ENCODE peak calls at places on chromosomes 16 and 17, in six cellular contexts. E is cardiac muscle cell, L is aorta, C is colonic mucosa, D is IMR-90, M is right lobe of liver. P is an unnamed sample. For H3K4me1, the result is how much of the 10 kb centered on the place peaks cover.

GRCh38 chr16:56426585-56426984 is 1.2 kb upstream of the AMFR start:
- DNase-seq in M (no peak), E (no peak), L (no peak), D (peak), C (no peak), P (no peak)

GRCh38 chr17:28916302-28916934 is 13.5 kb upstream of the DHRS13 start:
- DNase-seq in L (no peak), C (peak), E (peak), D (peak), M (no peak), P (no peak)

GRCh38 chr17:36072431-36073121 is 8.5 kb downstream of the CCL18 start:
- DNase-seq in E (peak), L (peak), M (peak), D (peak), C (peak), P (no peak)

GRCh38 chr16:54931041-54931756 is 534 bp downstream of the IRX5 start:
- DNase-seq in D (no peak), M (peak), C (no peak), L (no peak), E (peak), P (no peak)

GRCh38 chr16:49281481-49281842 is at the start of gene CBLN1:
- DNase-seq in M (no peak), D (no peak), L (peak), E (no peak), C (no peak), P (no peak)

GRCh38 chr17:8105957-8106398 is 12.3 kb downstream of the ALOXE3 start:
- DNase-seq in C (no peak), M (no peak), L (no peak), D (no peak), E (no peak), P (no peak)

GRCh38 chr17:38575781-38576180 is 30.0 kb downstream of the SRCIN1 start:
- DNase-seq in L (no peak), D (no peak), C (no peak), M (no peak), E (no peak), P (no peak)

GRCh38 chr16:69253796-69254426 is 57.2 kb upstream of the VPS4A start:
- DNase-seq in M (no peak), C (no peak), D (no peak), L (no peak), E (no peak), P (no peak)

GRCh38 chr17:4147751-4148310 is 4.8 kb downstream of the CYB5D2 start:
- DNase-seq in M (no peak), D (peak), C (no peak), E (no peak), L (no peak), P (peak)

DNA sequence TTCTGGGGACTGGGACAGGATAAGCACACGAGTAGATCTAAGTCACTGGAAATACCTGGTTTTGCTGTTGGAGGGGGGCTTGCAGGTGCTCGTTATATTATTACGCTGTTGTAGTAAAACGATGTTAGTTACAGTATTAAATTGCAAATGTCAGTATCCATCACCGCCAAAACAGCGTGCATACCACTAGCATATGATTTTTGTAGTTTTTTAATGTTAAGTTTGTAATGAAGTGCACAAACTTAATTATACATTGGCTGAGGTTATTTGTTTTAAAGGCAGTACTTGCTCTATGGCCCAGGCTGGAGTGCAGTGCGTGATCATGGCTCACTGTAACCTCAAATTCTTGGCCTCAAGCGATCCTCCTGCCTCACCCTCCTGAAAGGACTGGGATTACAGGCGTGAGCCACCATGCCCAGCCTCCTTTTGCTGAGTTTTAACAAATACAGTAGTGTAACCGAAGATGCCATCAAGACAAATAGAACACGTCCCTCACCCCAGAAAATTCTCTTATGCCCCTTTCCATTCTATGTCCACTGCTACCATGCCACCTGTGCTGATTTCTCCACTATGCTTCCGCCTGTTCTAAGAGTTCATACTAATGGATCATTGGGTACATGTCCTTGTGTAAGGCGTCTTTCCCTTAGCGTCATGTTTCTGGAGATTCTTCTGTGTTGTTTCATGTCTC is 20.7 kb upstream of the CSNK1D start:
- DNase-seq in E (no peak), D (peak), L (no peak), M (no peak), C (no peak), P (no peak)
- H3K4me1 ChIP-seq in E (under half), D (under half), L (under half), M (under half), C (under half), P (half or more)

GRCh38 chr17:81342700-81343070 is 47.6 kb upstream of the SLC38A10 start:
- DNase-seq in C (no peak), D (no peak), M (no peak), L (no peak), E (no peak), P (no peak)
- H3K4me1 ChIP-seq in C (under half), D (under half), M (half or more), L (under half), E (under half), P (under half)

GRCh38 chr16:24761526-24761925 is 32.1 kb downstream of the TNRC6A start:
- DNase-seq in C (no peak), E (no peak), M (no peak), L (no peak), D (no peak), P (no peak)

GRCh38 chr16:24766057-24766456 is 36.6 kb downstream of the TNRC6A start:
- DNase-seq in L (no peak), M (no peak), D (no peak), E (no peak), C (no peak), P (no peak)

GRCh38 chr16:24769806-24770205 is 40.4 kb downstream of the TNRC6A start:
- DNase-seq in L (no peak), M (no peak), D (peak), E (no peak), C (no peak), P (no peak)

GRCh38 chr16:24758986-24759385 is 29.5 kb downstream of the TNRC6A start:
- DNase-seq in L (no peak), M (no peak), E (no peak), D (no peak), C (no peak), P (no peak)

GRCh38 chr16:24764916-24765315 is 35.5 kb downstream of the TNRC6A start:
- DNase-seq in C (no peak), D (no peak), L (no peak), E (no peak), M (no peak), P (no peak)
- H3K4me1 ChIP-seq in C (under half), D (under half), L (under half), E (under half), M (under half), P (under half)

DNA sequence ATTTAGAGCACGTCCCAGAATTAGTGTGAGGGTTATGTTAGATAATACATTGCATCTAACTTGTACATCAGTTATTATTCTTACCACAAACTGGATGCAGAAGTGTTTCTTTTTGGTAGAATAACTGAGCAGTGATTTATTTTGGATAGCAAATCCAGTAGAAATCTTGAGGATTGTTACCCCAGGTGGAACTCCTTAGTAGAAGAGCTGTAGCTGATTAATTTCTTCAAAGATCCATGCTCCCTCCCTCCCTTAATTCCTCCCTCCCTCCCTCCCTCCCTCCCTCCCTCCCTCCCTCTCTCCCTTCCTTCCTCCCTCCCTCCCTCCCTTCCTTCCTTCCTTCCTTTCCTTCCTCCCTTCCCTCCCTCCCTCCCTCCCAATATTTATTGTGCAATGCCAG is 337.7 kb downstream of the CA10 start:
- DNase-seq in M (no peak), D (no peak), C (no peak), L (no peak), E (no peak), P (no peak)
- H3K4me1 ChIP-seq in M (under half), D (under half), C (under half), L (under half), E (under half), P (under half)

GRCh38 chr16:3532741-3533140 is 31.9 kb downstream of the CLUAP1 start:
- DNase-seq in E (no peak), L (no peak), M (no peak), D (no peak), C (no peak), P (no peak)
- H3K4me1 ChIP-seq in E (under half), L (under half), M (under half), D (under half), C (under half), P (under half)

GRCh38 chr16:88634994-88635670 is 3.2 kb upstream of the IL17C start:
- DNase-seq in D (peak), M (no peak), L (no peak), C (no peak), E (no peak), P (no peak)

GRCh38 chr16:88636488-88637265 is 1.7 kb upstream of the IL17C start:
- DNase-seq in D (peak), E (no peak), L (no peak), M (no peak), C (no peak), P (no peak)

GRCh38 chr16:88633684-88634140 is 4.7 kb upstream of the IL17C start:
- DNase-seq in E (peak), L (no peak), C (peak), M (no peak), D (peak), P (no peak)

GRCh38 chr16:88634141-88634993 is 4.0 kb upstream of the IL17C start:
- DNase-seq in M (no peak), L (peak), D (peak), C (peak), E (no peak), P (no peak)

DNA sequence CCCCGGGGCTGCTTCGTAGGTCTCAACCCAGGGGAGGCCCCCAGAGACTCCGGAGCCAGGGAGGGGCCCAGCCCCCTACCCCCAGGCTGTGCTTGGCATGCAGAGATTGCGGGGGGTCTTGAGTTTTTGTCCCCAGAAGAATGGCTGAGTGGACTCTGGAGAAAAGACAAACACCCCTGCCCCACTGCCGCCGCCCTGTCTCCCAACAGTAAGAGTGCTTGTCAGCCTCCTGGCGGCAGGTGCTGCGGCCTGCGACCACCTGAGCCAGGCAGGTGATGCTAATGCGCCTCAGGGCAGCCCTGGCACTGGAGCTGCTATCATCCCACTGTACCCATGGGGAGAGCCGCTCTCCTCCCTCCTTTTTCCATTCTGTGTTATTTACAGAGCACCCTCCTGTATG is 2.7 kb upstream of the IL17C start:
- DNase-seq in M (no peak), D (no peak), E (no peak), C (no peak), L (no peak), P (no peak)
- H3K4me1 ChIP-seq in M (under half), D (under half), E (under half), C (under half), L (under half), P (under half)

GRCh38 chr17:40495140-40495539 is 6.3 kb downstream of the TNS4 start:
- DNase-seq in C (no peak), M (no peak), L (no peak), E (no peak), D (no peak), P (no peak)
- H3K4me1 ChIP-seq in C (under half), M (under half), L (under half), E (under half), D (under half), P (under half)

GRCh38 chr17:539766-540165 is 174.9 kb downstream of the VPS53 start:
- DNase-seq in E (no peak), C (no peak), L (no peak), M (no peak), D (no peak), P (no peak)

GRCh38 chr17:540632-541031 is 174.0 kb downstream of the VPS53 start:
- DNase-seq in E (no peak), C (no peak), M (no peak), L (no peak), D (no peak), P (no peak)

GRCh38 chr17:546456-546855 is 168.2 kb downstream of the VPS53 start:
- DNase-seq in L (no peak), E (no peak), M (no peak), C (no peak), D (no peak), P (no peak)

GRCh38 chr17:545156-545555 is 169.5 kb downstream of the VPS53 start:
- DNase-seq in D (no peak), M (no peak), E (no peak), L (no peak), C (no peak), P (no peak)

GRCh38 chr17:542943-543342 is 171.7 kb downstream of the VPS53 start:
- DNase-seq in D (no peak), M (no peak), L (no peak), C (no peak), E (no peak), P (no peak)
- H3K4me1 ChIP-seq in D (under half), M (under half), L (under half), C (under half), E (under half), P (under half)

DNA sequence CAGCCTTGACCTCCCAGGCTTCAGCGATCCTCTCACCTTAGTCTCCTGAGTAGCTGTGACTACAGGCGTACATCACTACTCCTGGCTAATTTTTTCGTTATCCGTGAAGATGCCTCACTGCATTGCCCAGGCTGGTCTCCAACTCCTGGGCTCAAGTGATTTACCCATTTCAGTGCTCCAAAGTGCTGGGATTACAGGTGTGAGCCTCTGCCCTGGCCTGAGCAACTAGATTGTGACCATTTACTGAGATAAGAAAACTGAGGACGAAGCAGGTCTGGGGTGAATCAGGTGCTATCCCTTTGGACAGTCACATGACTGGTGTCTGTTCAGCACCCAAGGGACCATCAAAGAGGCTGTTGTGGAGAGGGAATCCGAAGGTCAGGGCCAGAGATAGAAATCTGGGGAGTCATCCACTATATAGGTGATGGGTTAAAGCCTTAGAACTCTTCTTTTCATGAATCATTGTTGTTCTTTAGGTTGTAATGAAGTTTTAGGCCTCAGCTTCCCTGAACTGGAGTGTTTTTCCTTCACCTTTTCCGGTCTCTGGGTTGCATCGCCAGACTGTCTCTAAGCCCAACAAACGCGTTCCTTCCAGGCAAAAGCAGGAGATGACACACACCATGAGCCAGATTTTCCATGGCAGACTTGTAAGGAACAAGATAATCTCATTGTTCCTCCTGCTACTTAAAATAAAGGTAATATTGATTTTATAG is 62.5 kb downstream of the FTO start:
- DNase-seq in E (no peak), D (peak), C (no peak), L (no peak), M (no peak), P (no peak)
- H3K4me1 ChIP-seq in E (half or more), D (under half), C (under half), L (under half), M (under half), P (under half)

P was measured in SJSA1.